ENCODE peak calls at places on chromosome 21, in five cellular contexts. E is kidney, I is esophagus squamous epithelium, K is fibroblast of lung, D is Caco-2. U is an unnamed sample.

GRCh38 chr21:28592205-28592845 is 400.4 kb downstream of the LTN1 start:
- DNase-seq in E (no peak), I (no peak), K (no peak), D (no peak), U (no peak)

GRCh38 chr21:23542097-23542496 is 2065.2 kb downstream of the MRPL39 start:
- DNase-seq in E (no peak), K (no peak), D (no peak), I (no peak), U (no peak)

GRCh38 chr21:29501451-29501850 is 202.7 kb downstream of the BACH1 start:
- DNase-seq in D (no peak), I (no peak), E (no peak), K (peak; percentile 95), U (no peak)

GRCh38 chr21:14864211-14865021 is 200.4 kb downstream of the NRIP1 start:
- DNase-seq in I (no peak), K (peak; percentile 82), E (peak; percentile 83), D (peak; percentile 80), U (peak; percentile 71)

GRCh38 chr21:22758478-22758877 is 1760.3 kb downstream of the NCAM2 start:
- DNase-seq in K (peak; percentile 9), E (no peak), I (no peak), D (no peak), U (no peak)

GRCh38 chr21:26451014-26451740 is 121.9 kb downstream of the CYYR1 start:
- DNase-seq in E (no peak), D (no peak), I (no peak), K (no peak), U (no peak)

GRCh38 chr21:37580690-37581089 is 214.1 kb downstream of the DYRK1A start:
- DNase-seq in K (no peak), I (no peak), D (no peak), E (no peak), U (no peak)

GRCh38 chr21:16419188-16419874 is 689.5 kb downstream of the USP25 start:
- DNase-seq in K (peak; percentile 95), D (no peak), I (no peak), E (peak; percentile 87), U (peak; percentile 87)

GRCh38 chr21:23531444-23531843 is 2075.8 kb downstream of the MRPL39 start:
- DNase-seq in I (no peak), K (no peak), D (no peak), E (no peak), U (no peak)

GRCh38 chr21:38177919-38178652 is 78.7 kb upstream of the KCNJ15 start:
- DNase-seq in I (no peak), D (no peak), E (no peak), K (no peak), U (no peak)

GRCh38 chr21:30216041-30216723 is at the start of gene CLDN8:
- DNase-seq in D (no peak), K (no peak), E (peak; percentile 42), I (no peak), U (no peak)

GRCh38 chr21:34688145-34688544 is 19.4 kb downstream of the CLIC6 start:
- DNase-seq in I (no peak), E (no peak), D (no peak), K (peak; percentile 35), U (no peak)

GRCh38 chr21:39086547-39086946 is 96.7 kb downstream of the PSMG1 start:
- DNase-seq in K (no peak), I (no peak), D (no peak), E (no peak), U (no peak)

GRCh38 chr21:26199471-26199870 is 28.9 kb upstream of the APP start:
- DNase-seq in D (no peak), I (no peak), E (no peak), K (peak; percentile 39), U (no peak)

GRCh38 chr21:8994640-8995511 is 1526.5 kb upstream of the TPTE start:
- DNase-seq in I (no peak), E (no peak), D (no peak), K (no peak), U (no peak)

GRCh38 chr21:14888202-14888601 is 176.6 kb downstream of the NRIP1 start:
- DNase-seq in E (no peak), D (no peak), K (no peak), I (no peak), U (no peak)

GRCh38 chr21:38273745-38274544 is 17.2 kb downstream of the KCNJ15 start:
- DNase-seq in D (no peak), I (no peak), K (peak; percentile 72), E (no peak), U (no peak)

GRCh38 chr21:43600642-43601397 is 58.5 kb downstream of the HSF2BP start:
- DNase-seq in D (no peak), E (no peak), K (peak; percentile 81), I (no peak), U (no peak)

GRCh38 chr21:42534901-42535378 is 21.3 kb downstream of the SLC37A1 start:
- DNase-seq in K (no peak), D (no peak), I (no peak), E (no peak), U (no peak)
- H3K4me3 ChIP-seq in K (no peak overlapping the region), D (no peak overlapping the region), I (no peak overlapping the region), E (no peak overlapping the region), U (no peak overlapping the region)

DNA sequence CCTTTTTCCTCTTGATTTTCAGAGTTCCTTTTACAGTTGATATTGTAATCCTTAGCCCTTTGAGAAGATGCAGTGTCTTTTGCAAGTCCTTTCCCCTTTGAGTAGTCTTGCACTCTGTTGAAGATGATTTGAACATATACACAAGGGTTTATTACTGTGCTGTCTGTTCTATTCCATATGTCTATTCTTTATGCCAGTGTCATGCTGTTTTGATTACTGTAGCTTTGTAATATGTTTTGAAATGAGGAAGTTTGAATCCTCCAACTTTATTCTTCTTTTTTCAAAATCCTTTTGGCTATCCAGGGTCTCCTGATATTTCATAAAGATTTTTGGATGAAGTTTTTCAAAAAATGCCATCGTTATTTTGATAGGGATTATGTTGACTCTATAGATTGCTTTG is 101.0 kb downstream of the POFUT2 start:
- DNase-seq in K (no peak), I (no peak), D (no peak), E (no peak), U (no peak)
- H3K36me3 ChIP-seq in K (peaks cover 4% of the 10 kb centered on the region), I (peaks cover 6% of the 10 kb centered on the region), D (no peaks in the 10 kb centered on the region), E (peaks cover 10% of the 10 kb centered on the region), U (peaks cover 9% of the 10 kb centered on the region)

GRCh38 chr21:45643021-45643980 is at the start of gene PCBP3:
- DNase-seq in E (peak; percentile 100), K (peak; percentile 97), D (peak; percentile 95), I (peak; percentile 90), U (peak; percentile 91)
- H3K4me3 ChIP-seq in E (no peak within 1 kb of the TSS), K (peak within 1 kb of the TSS; percentile 86), D (peak within 1 kb of the TSS; percentile 29), I (peak within 1 kb of the TSS; percentile 56), U (peak within 1 kb of the TSS; percentile 32)

GRCh38 chr21:45998871-45999580 is 17.5 kb downstream of the COL6A1 start:
- DNase-seq in I (no peak), E (peak; percentile 64), K (no peak), D (no peak), U (no peak)
- H3K36me3 ChIP-seq in I (no peaks in the 10 kb centered on the region), E (no peaks in the 10 kb centered on the region), K (peaks cover 85% of the 10 kb centered on the region), D (no peaks in the 10 kb centered on the region), U (peaks cover 11% of the 10 kb centered on the region)

DNA sequence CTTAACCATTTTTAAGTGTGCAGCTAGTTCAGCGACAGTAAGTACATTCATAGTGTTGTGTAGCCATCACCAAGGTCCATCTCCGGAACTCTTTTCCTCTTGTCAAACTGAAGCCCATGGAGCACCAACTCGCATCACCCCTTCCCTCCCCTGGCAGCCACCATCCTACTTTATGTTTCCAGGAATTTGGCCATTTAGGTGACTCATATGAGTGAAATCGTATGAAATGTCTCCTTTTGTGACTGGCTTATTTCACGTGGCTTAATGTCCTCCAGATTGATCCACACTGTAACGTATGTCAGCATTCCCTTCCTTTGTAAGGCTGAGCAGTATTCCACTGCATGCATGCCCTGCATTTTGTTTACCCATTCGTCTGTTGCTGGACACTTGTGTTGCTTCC is 2.5 kb downstream of the COL6A2 start:
- DNase-seq in D (no peak), K (peak; percentile 76), I (no peak), E (no peak), U (no peak)
- H3K4me3 ChIP-seq in D (no peak overlapping the region), K (peak overlapping the region; percentile 79), I (peak overlapping the region; percentile 75), E (no peak overlapping the region), U (no peak overlapping the region)

GRCh38 chr21:33293811-33294216 is 27.6 kb downstream of the IL10RB start:
- DNase-seq in E (no peak), D (no peak), K (no peak), I (no peak), U (no peak)
- H3K36me3 ChIP-seq in E (peaks cover 10% of the 10 kb centered on the region), D (no peaks in the 10 kb centered on the region), K (peaks cover 3% of the 10 kb centered on the region), I (no peaks in the 10 kb centered on the region), U (no peaks in the 10 kb centered on the region)

GRCh38 chr21:36072453-36073167 is 2.8 kb downstream of the CBR1 start:
- DNase-seq in I (no peak), D (no peak), K (no peak), E (no peak), U (no peak)

GRCh38 chr21:36065497-36066036 is 4.3 kb upstream of the CBR1 start:
- DNase-seq in D (no peak), I (no peak), E (no peak), K (peak; percentile 66), U (no peak)

GRCh38 chr21:36070999-36071398 is 1.2 kb downstream of the CBR1 start:
- DNase-seq in K (no peak), I (no peak), E (no peak), D (no peak), U (no peak)

GRCh38 chr21:36069713-36070573 is at the start of gene CBR1:
- DNase-seq in I (peak; percentile 59), K (peak; percentile 96), E (peak; percentile 98), D (peak; percentile 92), U (peak; percentile 85)

DNA sequence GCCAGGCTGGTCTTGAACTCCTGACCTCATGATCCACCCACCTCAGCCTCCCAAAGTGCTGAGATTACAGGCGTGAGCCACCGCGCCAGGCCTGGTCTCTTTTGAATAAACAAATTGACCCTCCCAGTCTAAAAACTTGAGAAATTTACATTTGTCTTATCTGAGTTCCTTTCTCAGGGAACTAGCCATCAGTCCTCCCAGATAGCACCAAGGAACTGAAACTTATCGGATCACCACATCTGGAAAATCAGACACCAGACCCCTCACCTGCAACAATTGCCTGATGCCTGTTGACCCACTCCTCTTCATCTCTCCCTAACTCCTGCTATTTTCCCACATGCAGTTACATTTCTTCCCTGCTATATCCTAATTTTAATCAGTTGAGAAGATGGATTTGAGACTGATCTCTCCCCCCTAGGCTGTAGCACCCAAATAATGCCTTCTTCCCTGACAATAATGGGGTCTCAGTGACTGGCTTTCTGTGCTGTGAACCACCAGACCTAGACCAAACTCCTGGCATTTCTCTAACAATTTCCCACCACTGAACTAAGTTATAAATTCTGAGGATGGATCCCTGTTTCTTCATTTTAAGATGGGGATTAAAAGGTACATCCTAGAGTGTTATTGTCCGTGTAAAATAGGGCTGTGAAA is 951 bp upstream of the CBR1 start:
- DNase-seq in D (no peak), I (no peak), K (no peak), E (no peak), U (no peak)
- H3K4me3 ChIP-seq in D (no peak overlapping the region), I (no peak overlapping the region), K (no peak overlapping the region), E (no peak overlapping the region), U (no peak overlapping the region)